ENCODE peak calls at places on chromosome 21, in six cellular contexts. P is stimulated activated CD4-positive, alpha-beta T cell treated with anti-CD3 and anti-CD28 coated beads, Interleukin-4, amount 100 ng/mL, for 1 hour; L is NCI-H460; Y is stomach; Q is upper lobe of left lung; S is NCI-H526. M is an unnamed sample.

GRCh38 chr21:27450216-27450615 is 483.3 kb upstream of the ADAMTS5 start:
- DNase-seq in P (no peak), L (no peak), Y (no peak), Q (no peak), S (no peak), M (no peak)

GRCh38 chr21:45572783-45573451 is 30.7 kb upstream of the SLC19A1 start:
- DNase-seq in P (no peak), L (no peak), Y (no peak), Q (no peak), S (no peak), M (no peak)

GRCh38 chr21:35217504-35218060 is 168.5 kb upstream of the RUNX1 start:
- DNase-seq in P (peak; percentile 10), L (peak; percentile 85), Y (no peak), Q (no peak), S (peak; percentile 57), M (peak; percentile 98)

GRCh38 chr21:40404319-40404906 is 442.5 kb downstream of the DSCAM start:
- DNase-seq in P (no peak), L (no peak), Y (no peak), Q (no peak), S (no peak), M (no peak)

GRCh38 chr21:33348728-33349127 is 24.0 kb downstream of the IFNAR1 start:
- DNase-seq in P (no peak), L (no peak), Y (no peak), Q (no peak), S (no peak), M (no peak)

GRCh38 chr21:41863439-41863740 is 15.8 kb downstream of the PRDM15 start:
- DNase-seq in P (no peak), L (no peak), Y (no peak), Q (no peak), S (no peak), M (no peak)

GRCh38 chr21:43639470-43640178 is 19.7 kb downstream of the HSF2BP start:
- DNase-seq in P (no peak), L (peak; percentile 68), Y (no peak), Q (no peak), S (no peak), M (no peak)

GRCh38 chr21:27954806-27955205 is 987.9 kb upstream of the ADAMTS5 start:
- DNase-seq in P (no peak), L (no peak), Y (no peak), Q (no peak), S (no peak), M (no peak)

GRCh38 chr21:20999567-21000169 is 1.5 kb downstream of the NCAM2 start:
- DNase-seq in P (peak; percentile 7), L (peak; percentile 55), Y (no peak), Q (no peak), S (peak; percentile 18), M (no peak)

GRCh38 chr21:35775778-35776515 is 284.4 kb downstream of the SETD4 start:
- DNase-seq in P (no peak), L (no peak), Y (no peak), Q (no peak), S (no peak), M (no peak)

GRCh38 chr21:44800103-44800502 is 1.5 kb downstream of the UBE2G2 start:
- DNase-seq in P (no peak), L (peak; percentile 31), Y (peak; percentile 38), Q (no peak), S (peak; percentile 25), M (no peak)

GRCh38 chr21:33908760-33909159 is 6.8 kb downstream of the ATP5PO start:
- DNase-seq in P (peak; percentile 18), L (no peak), Y (no peak), Q (no peak), S (no peak), M (no peak)

GRCh38 chr21:45923146-45923545 is 58.4 kb upstream of the COL6A1 start:
- DNase-seq in P (peak; percentile 68), L (no peak), Y (peak; percentile 60), Q (peak; percentile 75), S (no peak), M (peak; percentile 16)

GRCh38 chr21:43910460-43910859 is 45.4 kb downstream of the AGPAT3 start:
- DNase-seq in P (no peak), L (no peak), Y (no peak), Q (no peak), S (no peak), M (no peak)

GRCh38 chr21:34576043-34576466 is 38.9 kb downstream of the RCAN1 start:
- DNase-seq in P (no peak), L (no peak), Y (no peak), Q (no peak), S (no peak), M (no peak)

GRCh38 chr21:42836402-42836666 is 43.0 kb downstream of the WDR4 start:
- DNase-seq in P (no peak), L (no peak), Y (no peak), Q (no peak), S (no peak), M (no peak)

GRCh38 chr21:41171210-41171609 is 3.2 kb downstream of the BACE2 start:
- DNase-seq in P (no peak), L (no peak), Y (peak; percentile 87), Q (peak; percentile 54), S (peak; percentile 51), M (no peak)

GRCh38 chr21:42028754-42029385 is 18.7 kb upstream of the ZBTB21 start:
- DNase-seq in P (no peak), L (no peak), Y (no peak), Q (no peak), S (peak; percentile 46), M (no peak)

GRCh38 chr21:34363733-34364132 is at the start of gene KCNE2:
- DNase-seq in P (no peak), L (no peak), Y (peak; percentile 77), Q (no peak), S (no peak), M (no peak)

M was measured in HCT116.